ENCODE peak calls at places on chromosome 7, in nine cellular contexts. X, B, O, V, U, M, Q, D and Y are unnamed samples.

GRCh38 chr7:3152714-3153113 is 109.0 kb upstream of the CARD11 start:
- DNase-seq in V (no peak), M (no peak), B (no peak), X (no peak), Q (no peak), U (no peak), D (no peak), O (no peak), Y (no peak)

GRCh38 chr7:140349172-140349771 is 49.1 kb downstream of the SLC37A3 start:
- DNase-seq in O (no peak), U (no peak), V (peak; percentile 42), X (no peak), Q (no peak), M (no peak), B (no peak), D (no peak), Y (no peak)

GRCh38 chr7:1096156-1097119 is 8.5 kb downstream of the GPER1 start:
- DNase-seq in D (no peak), V (peak; percentile 88), X (no peak), M (no peak), U (no peak), Q (no peak), O (no peak), B (no peak), Y (peak; percentile 61)

GRCh38 chr7:134865001-134865845 is 85.8 kb downstream of the CALD1 start:
- DNase-seq in X (no peak), D (no peak), Q (no peak), B (no peak), M (peak; percentile 19), O (no peak), U (peak; percentile 54), V (no peak), Y (no peak)

GRCh38 chr7:52150952-52151351 is 834.3 kb upstream of the COBL start:
- DNase-seq in B (no peak), M (no peak), O (no peak), X (no peak), U (no peak), V (no peak), Q (no peak), D (no peak), Y (no peak)

GRCh38 chr7:143892527-143893300 is 9.3 kb downstream of the TCAF1 start:
- DNase-seq in U (peak; percentile 81), D (peak; percentile 51), V (no peak), X (no peak), B (peak; percentile 54), Q (no peak), O (no peak), M (peak; percentile 19), Y (no peak)

GRCh38 chr7:139180700-139181311 is 50.2 kb upstream of the UBN2 start:
- DNase-seq in M (no peak), O (no peak), D (no peak), X (no peak), U (no peak), Q (no peak), V (no peak), B (no peak), Y (no peak)

GRCh38 chr7:76340617-76341131 is 18.1 kb downstream of the YWHAG start:
- DNase-seq in U (no peak), B (no peak), V (no peak), M (no peak), D (no peak), Q (no peak), O (no peak), X (no peak), Y (no peak)

GRCh38 chr7:15015545-15016314 is 113.2 kb upstream of the DGKB start:
- DNase-seq in D (peak; percentile 16), O (peak; percentile 63), M (peak; percentile 5), U (peak; percentile 91), X (no peak), V (peak; percentile 49), B (peak; percentile 87), Q (no peak), Y (peak; percentile 27)

GRCh38 chr7:80488406-80488805 is 23.5 kb downstream of the GNAT3 start:
- DNase-seq in U (no peak), B (no peak), O (no peak), M (no peak), V (no peak), X (no peak), D (no peak), Q (no peak), Y (no peak)

GRCh38 chr7:27139335-27140107 is 4.0 kb downstream of the HOXA5 start:
- DNase-seq in U (peak; percentile 76), O (no peak), X (peak; percentile 33), V (peak; percentile 46), B (no peak), M (no peak), Q (peak; percentile 19), D (no peak), Y (no peak)

GRCh38 chr7:6423942-6424701 is 23.6 kb downstream of the DAGLB start:
- DNase-seq in M (no peak), Q (no peak), X (peak; percentile 41), V (peak; percentile 44), D (peak; percentile 48), O (no peak), B (no peak), U (peak; percentile 32), Y (peak; percentile 47)

GRCh38 chr7:44541-44896 is 147.9 kb upstream of the FAM20C start:
- DNase-seq in U (no peak), X (no peak), D (no peak), Q (peak; percentile 12), M (no peak), B (no peak), V (no peak), O (no peak), Y (no peak)

GRCh38 chr7:26122745-26123144 is 29.3 kb upstream of the NFE2L3 start:
- DNase-seq in X (no peak), B (no peak), M (no peak), O (no peak), V (no peak), D (no peak), Q (no peak), U (no peak), Y (no peak)

GRCh38 chr7:66974986-66975590 is 20.3 kb downstream of the SBDS start:
- DNase-seq in X (no peak), O (no peak), B (no peak), D (peak; percentile 67), U (peak; percentile 48), M (no peak), Q (no peak), V (no peak), Y (no peak)

GRCh38 chr7:2622869-2623697 is 8.7 kb upstream of the TTYH3 start:
- DNase-seq in O (no peak), D (no peak), B (no peak), M (no peak), U (no peak), V (peak; percentile 64), Q (no peak), X (peak; percentile 61), Y (no peak)

GRCh38 chr7:11743016-11743415 is 89.0 kb downstream of the THSD7A start:
- DNase-seq in U (no peak), D (no peak), V (no peak), O (no peak), X (no peak), M (no peak), B (no peak), Q (no peak), Y (no peak)

GRCh38 chr7:45888185-45888992 is at the start of gene IGFBP1:
- DNase-seq in Q (no peak), V (peak; percentile 83), U (peak; percentile 52), B (no peak), D (no peak), M (no peak), O (no peak), X (no peak), Y (no peak)

GRCh38 chr7:48255046-48255445 is 83.8 kb downstream of the ABCA13 start:
- DNase-seq in U (no peak), Q (no peak), O (no peak), M (peak; percentile 7), B (no peak), D (no peak), V (no peak), X (no peak), Y (no peak)

GRCh38 chr7:110090113-110090820 is 1000.7 kb upstream of the LRRN3 start:
- DNase-seq in D (no peak), Q (no peak), X (no peak), B (peak; percentile 38), O (no peak), V (no peak), U (peak; percentile 57), M (no peak), Y (no peak)

DNA sequence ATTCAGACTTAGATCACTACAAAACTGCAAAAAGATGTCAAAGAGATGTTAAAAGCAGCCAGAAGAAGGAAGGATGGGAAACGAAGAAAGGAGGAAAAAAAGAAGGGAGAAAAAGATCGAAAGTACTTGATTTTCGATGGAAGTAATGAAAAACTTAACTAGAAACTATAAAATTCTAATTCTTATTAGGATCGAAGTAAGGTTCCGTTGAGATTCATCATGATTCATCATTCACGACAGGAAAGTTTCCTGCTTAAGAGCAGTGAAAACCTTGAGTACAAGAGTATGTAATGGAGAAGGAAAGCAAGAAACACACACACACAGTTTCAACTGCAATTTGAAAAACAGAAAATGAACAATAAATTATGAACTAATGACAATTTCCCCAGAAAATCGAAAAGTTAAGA is 1.2 kb upstream of the ING3 start:
- DNase-seq in O (no peak), D (no peak), M (no peak), X (no peak), Q (no peak), V (no peak), B (no peak), U (no peak), Y (no peak)
- H3K27ac ChIP-seq in O (no peak overlapping the region), D (peak overlapping the region; percentile 95), M (no peak overlapping the region), X (no peak overlapping the region), Q (no peak overlapping the region), V (no peak overlapping the region), B (no peak overlapping the region), U (no peak overlapping the region), Y (no peak overlapping the region)

DNA sequence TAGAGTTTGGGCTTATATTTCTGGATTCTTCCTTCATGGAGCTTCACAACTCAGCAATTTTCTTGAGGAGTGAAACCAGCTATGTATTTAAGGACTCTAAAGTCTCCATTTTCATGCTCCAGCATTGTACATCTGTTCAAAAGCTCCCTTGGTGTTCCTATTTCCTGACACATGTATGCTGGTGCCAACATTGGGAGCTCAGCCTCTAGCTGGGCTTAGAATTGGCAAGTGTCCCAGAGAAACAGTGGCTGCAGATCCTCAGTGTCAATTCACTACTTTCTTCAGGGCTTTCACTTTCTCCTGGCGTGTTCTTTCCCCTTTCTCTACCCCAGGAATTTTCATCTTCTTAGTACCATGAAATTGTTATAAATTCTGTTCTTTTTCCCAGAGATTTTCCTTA is 103.1 kb downstream of the ZNF467 start:
- DNase-seq in Q (no peak), M (no peak), X (peak; percentile 16), D (no peak), O (no peak), B (no peak), U (no peak), V (peak; percentile 64), Y (peak; percentile 48)
- TF ChIP-seq POLR2AphosphoS5 in Q (no peak), M (no peak), X (peak; percentile 27), D (no peak), O (no peak), B (no peak), U (no peak), V (no peak), Y (peak; percentile 37)

GRCh38 chr7:100160067-100160466 is 1.5 kb upstream of the TRAPPC14 start:
- DNase-seq in O (no peak), X (no peak), V (no peak), U (no peak), M (no peak), B (no peak), Q (no peak), D (no peak), Y (no peak)
- H3K4me1 ChIP-seq in O (no peaks in the 10 kb centered on the region), X (peaks cover 16% of the 10 kb centered on the region), V (peaks cover 11% of the 10 kb centered on the region), U (no peaks in the 10 kb centered on the region), M (peaks cover 13% of the 10 kb centered on the region), B (peaks cover 29% of the 10 kb centered on the region), Q (peaks cover 6% of the 10 kb centered on the region), D (peaks cover 36% of the 10 kb centered on the region), Y (peaks cover 32% of the 10 kb centered on the region)

GRCh38 chr7:121043314-121044234 is 55.1 kb downstream of the CPED1 start:
- DNase-seq in X (no peak), Q (no peak), O (no peak), B (no peak), U (no peak), V (no peak), M (no peak), D (no peak), Y (no peak)
- H3K27ac ChIP-seq in X (no peak overlapping the region), Q (no peak overlapping the region), O (no peak overlapping the region), B (no peak overlapping the region), U (no peak overlapping the region), V (no peak overlapping the region), M (no peak overlapping the region), D (peak overlapping the region; percentile 88), Y (no peak overlapping the region)